ENCODE peak calls at places on chromosomes 16 and 17, in six cellular contexts. P, L, Q, U, W and A are unnamed samples.
A peak's percentile ranks its signal among the peaks of the same experiment; 100 is the strongest.

GRCh38 chr17:37031493-37032083 is 82.8 kb downstream of the AATF start:
- DNase-seq in Q (no peak), L (no peak), P (no peak), U (no peak), W (no peak), A (no peak)

GRCh38 chr16:66420396-66420795 is 6.7 kb upstream of the BEAN1 start:
- DNase-seq in P (no peak), Q (no peak), U (no peak), L (no peak), W (no peak), A (no peak)

GRCh38 chr16:81795193-81795592 is 16.1 kb downstream of the PLCG2 start:
- DNase-seq in P (no peak), Q (no peak), U (no peak), W (no peak), L (no peak), A (no peak)

GRCh38 chr17:57986841-57987581 is 1.0 kb downstream of the VEZF1 start:
- DNase-seq in U (peak; percentile 83), W (peak; percentile 37), L (peak; percentile 63), Q (peak; percentile 73), P (no peak), A (no peak)

GRCh38 chr17:13735444-13735843 is 133.7 kb upstream of the HS3ST3A1 start:
- DNase-seq in Q (no peak), U (no peak), P (no peak), L (no peak), W (no peak), A (no peak)

GRCh38 chr16:3127745-3128144 is 7.1 kb upstream of the ZNF213 start:
- DNase-seq in L (no peak), P (no peak), Q (no peak), W (no peak), U (no peak), A (no peak)

GRCh38 chr16:72099377-72099818 is 5.8 kb downstream of the DHX38 start:
- DNase-seq in W (no peak), L (peak; percentile 27), Q (no peak), P (peak; percentile 57), U (peak; percentile 72), A (peak; percentile 22)

GRCh38 chr16:2024026-2024425 is 2.7 kb upstream of the NHERF2 start:
- DNase-seq in P (no peak), W (no peak), L (no peak), U (no peak), Q (no peak), A (no peak)

GRCh38 chr17:34173221-34173620 is 81.9 kb upstream of the CCL2 start:
- DNase-seq in U (peak; percentile 75), L (no peak), Q (no peak), P (peak; percentile 19), W (no peak), A (peak; percentile 40)

GRCh38 chr17:79977711-79978544 is 57.7 kb downstream of the TBC1D16 start:
- DNase-seq in P (no peak), L (no peak), U (no peak), Q (peak; percentile 50), W (no peak), A (no peak)

GRCh38 chr16:10858203-10858602 is 18.8 kb upstream of the CIITA start:
- DNase-seq in L (no peak), Q (no peak), U (no peak), P (no peak), W (no peak), A (no peak)

GRCh38 chr17:57363998-57364645 is 107.8 kb downstream of the MSI2 start:
- DNase-seq in Q (no peak), L (no peak), W (no peak), U (no peak), P (no peak), A (no peak)

GRCh38 chr16:54936086-54936978 is 5.7 kb downstream of the IRX5 start:
- DNase-seq in W (no peak), L (peak; percentile 63), U (no peak), Q (no peak), P (no peak), A (no peak)

GRCh38 chr16:85286066-85286712 is 173.9 kb upstream of the CIBAR2 start:
- DNase-seq in W (peak; percentile 90), U (peak; percentile 67), P (no peak), Q (no peak), L (no peak), A (peak; percentile 63)

GRCh38 chr17:297758-298157 is 54.8 kb downstream of the RPH3AL start:
- DNase-seq in W (peak; percentile 9), Q (peak; percentile 55), L (no peak), U (no peak), P (no peak), A (no peak)

GRCh38 chr16:63904182-63904581 is 1217.7 kb downstream of the CDH11 start:
- DNase-seq in Q (no peak), P (no peak), U (no peak), W (no peak), L (no peak), A (no peak)

GRCh38 chr17:18985475-18985874 is 19.1 kb downstream of the FAM83G start:
- DNase-seq in Q (no peak), W (no peak), P (no peak), U (no peak), L (no peak), A (no peak)

GRCh38 chr17:7842380-7842949 is 8.4 kb downstream of the KDM6B start:
- DNase-seq in P (no peak), L (no peak), W (peak; percentile 83), Q (peak; percentile 92), U (peak; percentile 90), A (peak; percentile 90)

GRCh38 chr17:69539781-69540319 is 125.4 kb downstream of the MAP2K6 start:
- DNase-seq in P (no peak), L (no peak), Q (no peak), W (no peak), U (peak; percentile 91), A (peak; percentile 9)

GRCh38 chr16:1054660-1055556 is 17.6 kb upstream of the SSTR5 start:
- DNase-seq in P (no peak), L (peak; percentile 75), U (peak; percentile 60), Q (peak; percentile 78), W (no peak), A (peak; percentile 13)

GRCh38 chr16:13480801-13481200 is 439.2 kb upstream of the ERCC4 start:
- DNase-seq in P (no peak), W (no peak), L (no peak), Q (no peak), U (no peak), A (no peak)

GRCh38 chr16:49260253-49260652 is 21.4 kb downstream of the CBLN1 start:
- DNase-seq in Q (no peak), P (no peak), L (no peak), U (no peak), W (no peak), A (no peak)

GRCh38 chr16:71476457-71476856 is 12.7 kb downstream of the ZNF19 start:
- DNase-seq in Q (no peak), U (no peak), P (no peak), W (no peak), L (no peak), A (no peak)

GRCh38 chr16:57754354-57755060 is 18.9 kb downstream of the KATNB1 start:
- DNase-seq in P (no peak), W (no peak), Q (no peak), L (no peak), U (no peak), A (no peak)

GRCh38 chr17:40532520-40533253 is 31.3 kb upstream of the TNS4 start:
- DNase-seq in L (no peak), U (peak; percentile 65), W (peak; percentile 16), Q (no peak), P (no peak), A (no peak)